ENCODE peak calls at places on chromosomes 1 and 21, in six cellular contexts. C is H1, D is transverse colon, A is astrocyte of the cerebellum, V is cardiac fibroblast, X is left ventricle myocardium inferior. G is an unnamed sample.

GRCh38 chr1:54352755-54353154 is 53.4 kb downstream of the SSBP3 start:
- DNase-seq in A (no peak), V (peak), C (no peak), D (no peak), X (no peak), G (no peak)

GRCh38 chr1:66266350-66266749 is 267.6 kb upstream of the SGIP1 start:
- DNase-seq in V (no peak), C (no peak), A (no peak), X (no peak), D (no peak), G (no peak)

GRCh38 chr1:181111559-181111958 is 23.1 kb downstream of the IER5 start:
- DNase-seq in X (no peak), D (no peak), C (no peak), A (no peak), V (peak), G (no peak)

GRCh38 chr1:171090604-171091003 is at the start of gene FMO3:
- DNase-seq in A (no peak), V (no peak), C (no peak), X (no peak), D (no peak), G (no peak)

GRCh38 chr1:53618218-53619087 is 120.5 kb downstream of the GLIS1 start:
- DNase-seq in X (no peak), C (no peak), D (peak), V (no peak), A (no peak), G (no peak)

GRCh38 chr1:1106510-1107221 is 9.2 kb downstream of the C1orf159 start:
- DNase-seq in C (no peak), D (peak), X (no peak), V (no peak), A (no peak), G (no peak)

GRCh38 chr21:41168391-41169257 is 664 bp downstream of the BACE2 start:
- DNase-seq in A (peak), C (peak), X (peak), D (peak), V (peak), G (peak)

GRCh38 chr1:23614128-23614660 is 54.9 kb upstream of the ID3 start:
- DNase-seq in C (no peak), V (no peak), X (no peak), A (no peak), D (no peak), G (no peak)

GRCh38 chr1:184615301-184615700 is 139.4 kb downstream of the EDEM3 start:
- DNase-seq in C (no peak), D (no peak), V (no peak), A (no peak), X (no peak), G (no peak)

GRCh38 chr1:155835548-155835947 is 21.5 kb downstream of the GON4L start:
- DNase-seq in D (no peak), V (no peak), X (no peak), A (no peak), C (no peak), G (no peak)

GRCh38 chr1:168926236-168926635 is 180.3 kb upstream of the ATP1B1 start:
- DNase-seq in A (no peak), D (no peak), C (no peak), V (no peak), X (no peak), G (no peak)

GRCh38 chr1:21919520-21919919 is 17.6 kb downstream of the HSPG2 start:
- DNase-seq in A (no peak), D (no peak), V (peak), X (no peak), C (no peak), G (peak)

GRCh38 chr1:107942829-107943228 is 22.2 kb downstream of the VAV3 start:
- DNase-seq in X (no peak), V (no peak), C (no peak), A (no peak), D (no peak), G (no peak)

GRCh38 chr1:25033828-25034451 is 103.9 kb upstream of the RUNX3 start:
- DNase-seq in A (no peak), V (no peak), C (no peak), D (peak), X (peak), G (no peak)

GRCh38 chr1:91569411-91570104 is 68.9 kb downstream of the CDC7 start:
- DNase-seq in A (peak), V (peak), X (peak), C (no peak), D (peak), G (peak)

GRCh38 chr1:4978660-4979390 is 324.4 kb downstream of the AJAP1 start:
- DNase-seq in D (no peak), V (no peak), X (no peak), A (no peak), C (no peak), G (no peak)

GRCh38 chr21:45747802-45748445 is 104.4 kb downstream of the PCBP3 start:
- DNase-seq in A (no peak), V (peak), X (no peak), D (no peak), C (peak), G (peak)

GRCh38 chr1:160169553-160170399 is 18.4 kb downstream of the ATP1A4 start:
- DNase-seq in X (no peak), V (no peak), C (peak), A (peak), D (no peak), G (no peak)

GRCh38 chr1:55206210-55206609 is 9.0 kb downstream of the USP24 start:
- DNase-seq in C (no peak), A (no peak), V (no peak), D (no peak), X (no peak), G (no peak)

GRCh38 chr1:74534241-74534640 is 21.8 kb upstream of the LRRC53 start:
- DNase-seq in C (no peak), A (peak), D (no peak), X (no peak), V (no peak), G (peak)

GRCh38 chr1:71031426-71031825 is 16.2 kb downstream of the PTGER3 start:
- DNase-seq in X (no peak), V (no peak), C (no peak), A (no peak), D (no peak), G (peak)

GRCh38 chr1:85357817-85358216 is 81.4 kb upstream of the BCL10 start:
- DNase-seq in X (no peak), V (no peak), D (no peak), C (no peak), A (no peak), G (no peak)

GRCh38 chr1:222020553-222020952 is 278.7 kb upstream of the DUSP10 start:
- DNase-seq in D (no peak), V (no peak), A (no peak), X (no peak), C (no peak), G (no peak)

GRCh38 chr1:11707621-11708276 is 16.2 kb downstream of the DRAXIN start:
- DNase-seq in X (peak), A (no peak), V (no peak), C (no peak), D (peak), G (no peak)

GRCh38 chr1:18875107-18875795 is 15.8 kb upstream of the TAS1R2 start:
- DNase-seq in C (peak), D (peak), V (peak), A (peak), X (peak), G (peak)
- TF ChIP-seq CTCF in C (peak), D (peak), V (peak), A (peak), X (peak), G (peak)

GRCh38 chr1:215501496-215501895 is 65.6 kb upstream of the KCTD3 start:
- DNase-seq in D (no peak), A (no peak), C (no peak), V (peak), X (no peak), G (no peak)
- H3K4me3 ChIP-seq in D (no peak), A (no peak), C (no peak), V (no peak), X (no peak), G (no peak)

GRCh38 chr1:82090104-82090503 is 289.4 kb downstream of the ADGRL2 start:
- DNase-seq in V (peak), D (no peak), C (no peak), A (no peak), X (no peak), G (no peak)
- TF ChIP-seq CTCF in V (peak), D (no peak), C (no peak), A (peak), X (peak), G (peak)

GRCh38 chr1:30519201-30519763 is 204.1 kb downstream of the MATN1 start:
- DNase-seq in C (no peak), V (no peak), D (no peak), X (no peak), A (no peak), G (no peak)
- H3K4me3 ChIP-seq in C (no peak), V (no peak), D (no peak), X (no peak), A (no peak), G (no peak)

DNA sequence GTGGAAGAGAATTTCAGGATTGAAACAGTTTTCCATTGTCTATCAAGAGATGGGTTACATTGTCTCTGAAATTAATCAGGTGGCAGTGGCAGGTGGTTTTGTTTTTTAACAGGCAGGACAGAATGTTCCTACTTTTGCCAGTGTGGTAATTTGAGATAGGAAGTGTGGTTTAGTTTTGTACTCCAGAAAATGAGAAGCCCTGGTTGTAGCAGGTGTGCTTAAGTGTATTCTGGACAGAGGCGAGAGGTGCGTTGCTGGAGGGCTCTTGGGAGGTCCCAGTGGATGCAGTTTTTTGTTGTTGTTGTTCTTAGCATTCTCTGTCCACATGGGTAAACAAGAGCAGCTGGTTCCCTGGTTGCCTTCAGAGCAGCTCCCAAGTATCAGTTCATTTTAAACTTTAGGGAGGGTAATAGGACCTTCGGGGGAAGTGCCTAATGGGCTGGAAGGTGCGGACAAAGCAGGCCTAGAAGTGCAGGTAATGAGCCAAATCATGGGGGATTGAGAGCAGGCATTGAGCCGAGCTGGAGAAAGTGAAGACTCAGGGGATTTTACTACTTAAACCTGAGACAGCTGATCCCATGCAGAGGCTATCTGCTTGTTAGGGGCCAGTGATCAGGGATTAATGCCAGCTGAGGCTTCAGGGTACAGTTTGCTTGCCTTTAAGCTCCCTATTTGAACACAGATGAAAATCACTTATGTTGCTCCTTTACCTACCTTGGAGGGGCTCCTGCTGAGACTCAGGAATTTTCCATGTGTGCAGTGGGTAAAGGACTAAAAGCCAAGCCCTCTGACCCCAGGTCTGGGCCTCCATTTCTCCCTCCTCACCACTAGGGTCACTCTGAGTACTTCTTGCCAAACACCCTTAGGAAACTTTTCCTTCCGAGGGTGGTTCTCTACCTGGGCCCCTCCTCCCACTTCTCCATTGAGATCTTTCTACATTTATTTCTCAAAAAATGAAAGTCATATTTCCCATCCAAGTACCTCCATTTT is 6.1 kb downstream of the PFKFB2 start:
- DNase-seq in C (no peak), A (no peak), D (no peak), V (no peak), X (no peak), G (no peak)
- TF ChIP-seq CTCF in C (peak), A (no peak), D (no peak), V (no peak), X (no peak), G (peak)

GRCh38 chr1:34916104-34916503 is 13.3 kb downstream of the DLGAP3 start:
- DNase-seq in D (no peak), X (no peak), A (no peak), C (peak), V (no peak), G (no peak)

GRCh38 chr1:34914958-34915357 is 14.5 kb downstream of the DLGAP3 start:
- DNase-seq in V (no peak), C (no peak), D (no peak), X (no peak), A (no peak), G (no peak)

GRCh38 chr1:34917017-34917416 is 12.4 kb downstream of the DLGAP3 start:
- DNase-seq in X (no peak), D (no peak), V (no peak), C (no peak), A (no peak), G (no peak)

GRCh38 chr1:34915521-34915920 is 13.9 kb downstream of the DLGAP3 start:
- DNase-seq in V (no peak), A (no peak), D (no peak), X (no peak), C (no peak), G (no peak)

DNA sequence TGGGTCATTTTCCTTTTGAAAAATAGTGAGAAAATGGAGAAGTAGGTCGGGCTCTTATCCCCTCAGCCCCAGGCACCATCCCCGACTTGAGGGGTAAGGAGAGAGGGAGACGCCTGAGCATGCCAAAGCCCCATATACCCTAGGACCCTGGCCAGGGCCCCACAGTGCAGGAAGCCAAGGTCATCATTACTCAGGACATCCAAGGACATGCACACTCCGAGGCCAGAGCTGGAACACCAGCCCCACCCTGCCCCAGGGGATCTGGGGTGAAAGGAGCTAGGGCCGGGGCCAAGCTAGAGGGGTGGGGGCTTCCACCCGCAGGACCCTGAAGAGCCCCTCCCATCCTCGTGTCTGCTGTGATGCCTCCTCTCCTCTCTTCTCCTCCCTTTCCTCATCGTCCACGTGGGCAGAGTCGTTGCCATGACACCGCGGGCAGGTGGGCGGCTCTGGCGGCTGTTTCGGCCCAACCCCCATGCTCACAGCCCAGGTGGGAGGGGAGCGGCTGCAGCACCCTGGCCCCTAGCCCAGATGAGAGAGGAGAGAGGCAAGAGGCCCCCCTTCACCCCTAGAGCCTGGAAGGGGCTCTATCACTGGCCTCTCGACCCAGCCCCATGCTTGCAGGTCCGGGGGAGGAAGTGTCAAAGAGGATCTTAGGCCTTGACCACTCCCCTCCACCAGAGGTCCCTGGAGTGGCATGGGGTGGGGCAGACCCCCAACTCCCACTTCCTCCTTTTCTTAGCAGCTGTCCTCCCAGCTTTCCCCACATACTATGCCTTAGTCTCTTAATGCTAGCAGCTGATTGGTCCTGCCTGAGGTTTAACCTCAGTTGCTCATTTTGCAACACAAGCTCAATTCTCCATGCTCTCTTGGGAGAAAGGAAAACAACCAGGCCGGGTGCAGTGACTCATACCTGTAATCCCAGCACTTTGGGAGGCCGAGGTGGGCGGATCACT is 10.6 kb downstream of the DLGAP3 start:
- DNase-seq in A (no peak), X (no peak), D (no peak), V (peak), C (peak), G (no peak)
- H3K4me3 ChIP-seq in A (no peak), X (no peak), D (no peak), V (no peak), C (no peak), G (no peak)

GRCh38 chr1:110672001-110672752 is 2.6 kb downstream of the KCNA3 start:
- DNase-seq in A (no peak), C (peak), D (peak), X (no peak), V (no peak), G (peak)

GRCh38 chr1:110673805-110674336 is 869 bp downstream of the KCNA3 start:
- DNase-seq in D (no peak), V (no peak), X (no peak), A (no peak), C (no peak), G (no peak)

GRCh38 chr1:110672753-110673108 is 2.0 kb downstream of the KCNA3 start:
- DNase-seq in C (no peak), A (no peak), X (no peak), V (no peak), D (peak), G (no peak)

GRCh38 chr1:110674337-110675059 is at the start of gene KCNA3:
- DNase-seq in X (peak), A (no peak), D (peak), C (peak), V (no peak), G (no peak)

GRCh38 chr1:110673197-110673701 is 1.5 kb downstream of the KCNA3 start:
- DNase-seq in V (no peak), A (no peak), X (no peak), D (no peak), C (no peak), G (no peak)
- TF ChIP-seq CTCF in V (no peak), A (no peak), X (no peak), D (no peak), C (no peak), G (no peak)